ENCODE peak calls at places on chromosomes 1 and 21, in eight cellular contexts. Z, K, D, I, J, A, F and N are unnamed samples.

GRCh38 chr1:205066221-205066818 is 17.9 kb downstream of the TMEM81 start:
- DNase-seq in D (no peak), K (no peak), J (no peak), I (peak), A (no peak), Z (no peak), F (no peak), N (peak)

GRCh38 chr1:163914785-163915413 is 593.1 kb downstream of the NUF2 start:
- DNase-seq in J (no peak), A (no peak), F (no peak), D (no peak), K (no peak), I (no peak), Z (no peak), N (no peak)

GRCh38 chr1:220803401-220804201 is 16.9 kb downstream of the MTARC1 start:
- DNase-seq in A (no peak), J (peak), Z (peak), I (no peak), F (peak), K (no peak), D (peak), N (peak)

GRCh38 chr1:192951961-192952460 is 107.1 kb downstream of the UCHL5 start:
- DNase-seq in I (peak), Z (no peak), D (peak), F (no peak), J (peak), K (peak), A (peak), N (peak)

GRCh38 chr1:68454534-68454933 is 4.8 kb upstream of the RPE65 start:
- DNase-seq in J (no peak), K (no peak), D (no peak), A (no peak), I (no peak), Z (peak), F (no peak), N (no peak)

GRCh38 chr1:214552174-214552608 is 789 bp upstream of the PTPN14 start:
- DNase-seq in D (peak), Z (peak), A (no peak), K (peak), F (no peak), J (peak), I (peak), N (peak)

GRCh38 chr1:41431490-41432350 is 52.8 kb downstream of the EDN2 start:
- DNase-seq in D (no peak), F (no peak), I (no peak), A (no peak), J (no peak), K (no peak), Z (no peak), N (no peak)

GRCh38 chr1:112934562-112934952 is 21.4 kb downstream of the SLC16A1 start:
- DNase-seq in I (no peak), K (peak), F (no peak), Z (no peak), D (no peak), A (no peak), J (no peak), N (no peak)

GRCh38 chr1:31040038-31040437 is 25.5 kb downstream of the PUM1 start:
- DNase-seq in K (no peak), A (no peak), J (no peak), Z (no peak), I (no peak), F (no peak), D (no peak), N (no peak)

GRCh38 chr1:187476671-187477070 is 647.9 kb downstream of the PLA2G4A start:
- DNase-seq in Z (peak), J (no peak), K (no peak), A (no peak), F (no peak), D (peak), I (no peak), N (peak)

GRCh38 chr1:225544283-225544682 is 108.6 kb downstream of the ENAH start:
- DNase-seq in D (no peak), I (no peak), J (no peak), Z (no peak), F (no peak), K (no peak), A (no peak), N (no peak)

GRCh38 chr1:184075040-184076029 is 23.8 kb downstream of the TSEN15 start:
- DNase-seq in K (peak), A (peak), I (peak), J (peak), F (peak), Z (peak), D (peak), N (peak)

GRCh38 chr1:205423248-205423647 is 1.4 kb upstream of the LEMD1 start:
- DNase-seq in J (no peak), K (no peak), F (no peak), A (no peak), I (no peak), D (no peak), Z (no peak), N (no peak)

GRCh38 chr1:8443558-8444194 is 125.8 kb downstream of the SLC45A1 start:
- DNase-seq in F (no peak), J (no peak), I (no peak), D (peak), K (no peak), Z (peak), A (no peak), N (no peak)

GRCh38 chr21:28521932-28522826 is 470.5 kb downstream of the LTN1 start:
- DNase-seq in A (peak), K (peak), I (no peak), Z (peak), F (peak), J (peak), D (peak), N (peak)

GRCh38 chr1:226662704-226663326 is 76.3 kb downstream of the ITPKB start:
- DNase-seq in A (peak), F (no peak), Z (no peak), I (peak), D (peak), J (peak), K (peak), N (peak)

GRCh38 chr1:232322162-232322734 is 307.7 kb downstream of the SIPA1L2 start:
- DNase-seq in A (no peak), K (no peak), Z (no peak), F (no peak), J (no peak), D (no peak), I (no peak), N (no peak)

GRCh38 chr1:14549897-14550635 is 48.4 kb upstream of the KAZN start:
- DNase-seq in J (no peak), K (no peak), Z (peak), I (no peak), D (no peak), A (no peak), F (no peak), N (no peak)

GRCh38 chr1:66244429-66244828 is 289.5 kb upstream of the SGIP1 start:
- DNase-seq in F (no peak), J (peak), Z (no peak), D (no peak), I (no peak), A (no peak), K (peak), N (peak)

GRCh38 chr1:182163821-182164223 is 102.3 kb upstream of the ZNF648 start:
- DNase-seq in D (no peak), F (no peak), Z (no peak), J (no peak), I (peak), A (no peak), K (no peak), N (no peak)

GRCh38 chr1:36737767-36738166 is 255.1 kb upstream of the CSF3R start:
- DNase-seq in F (no peak), J (no peak), Z (no peak), A (no peak), I (peak), D (no peak), K (no peak), N (no peak)

GRCh38 chr1:28773105-28773504 is 36.4 kb downstream of the YTHDF2 start:
- DNase-seq in F (no peak), Z (no peak), K (no peak), A (no peak), J (no peak), D (no peak), I (peak), N (no peak)

GRCh38 chr21:40471103-40471502 is 375.9 kb downstream of the DSCAM start:
- DNase-seq in J (no peak), I (no peak), D (no peak), K (peak), A (no peak), Z (no peak), F (no peak), N (no peak)

GRCh38 chr1:54475357-54476230 is 69.4 kb upstream of the SSBP3 start:
- DNase-seq in I (no peak), J (no peak), K (no peak), F (peak), Z (peak), D (no peak), A (no peak), N (no peak)

GRCh38 chr1:104463126-104463697 is 713.5 kb downstream of the AMY1C start:
- DNase-seq in A (no peak), J (no peak), K (no peak), Z (no peak), I (no peak), D (no peak), F (no peak), N (no peak)

GRCh38 chr1:14822996-14823395 is 224.5 kb downstream of the KAZN start:
- DNase-seq in J (no peak), Z (no peak), K (no peak), D (no peak), A (no peak), F (no peak), I (no peak), N (no peak)

GRCh38 chr1:60916926-60917325 is 165.4 kb upstream of the NFIA start:
- DNase-seq in J (no peak), Z (no peak), K (no peak), D (no peak), F (no peak), A (no peak), I (no peak), N (no peak)

GRCh38 chr1:30191154-30191702 is 532.2 kb downstream of the MATN1 start:
- DNase-seq in D (peak), F (peak), I (no peak), K (peak), A (peak), Z (peak), J (peak), N (peak)

GRCh38 chr1:33710989-33711388 is 152.9 kb upstream of the HMGB4 start:
- DNase-seq in A (peak), J (no peak), F (no peak), Z (no peak), I (no peak), K (peak), D (no peak), N (no peak)

GRCh38 chr1:234533034-234533571 is 54.1 kb upstream of the TARBP1 start:
- DNase-seq in I (peak), A (peak), Z (no peak), K (peak), F (no peak), J (peak), D (peak), N (peak)

GRCh38 chr1:162023181-162023546 is 505 bp downstream of the OLFML2B start:
- DNase-seq in F (no peak), J (no peak), A (no peak), Z (no peak), K (no peak), D (no peak), I (no peak), N (no peak)

GRCh38 chr1:213761845-213762407 is 225.8 kb upstream of the PROX1 start:
- DNase-seq in K (no peak), Z (peak), D (no peak), A (no peak), F (peak), I (no peak), J (no peak), N (peak)

GRCh38 chr1:40161888-40162397 is 756 bp downstream of the RLF start:
- DNase-seq in K (no peak), D (peak), I (no peak), A (no peak), F (no peak), Z (no peak), J (peak), N (no peak)
- TF ChIP-seq CTCF in K (no peak), D (no peak), I (no peak), A (no peak), F (peak), Z (no peak), J (peak), N (no peak)

GRCh38 chr21:18893411-18893810 is 489.8 kb upstream of the TMPRSS15 start:
- DNase-seq in J (no peak), K (no peak), F (no peak), I (no peak), Z (no peak), A (no peak), D (no peak), N (no peak)
- TF ChIP-seq CTCF in J (no peak), K (no peak), F (no peak), I (no peak), Z (no peak), A (no peak), D (no peak), N (no peak)

GRCh38 chr1:153293847-153294246 is 18.9 kb downstream of the PGLYRP3 start:
- DNase-seq in J (no peak), D (no peak), I (no peak), Z (no peak), A (no peak), F (peak), K (no peak), N (no peak)

GRCh38 chr1:153292185-153292584 is 20.6 kb downstream of the PGLYRP3 start:
- DNase-seq in I (no peak), D (no peak), Z (no peak), J (no peak), F (no peak), K (no peak), A (no peak), N (no peak)

GRCh38 chr1:153293480-153293775 is 19.3 kb downstream of the PGLYRP3 start:
- DNase-seq in K (no peak), Z (no peak), J (no peak), I (no peak), A (no peak), F (no peak), D (no peak), N (no peak)

GRCh38 chr1:153291514-153291913 is 21.2 kb downstream of the PGLYRP3 start:
- DNase-seq in J (no peak), F (no peak), Z (no peak), D (no peak), K (no peak), A (no peak), I (no peak), N (no peak)

GRCh38 chr1:153292740-153293479 is 19.8 kb downstream of the PGLYRP3 start:
- DNase-seq in A (no peak), F (no peak), J (no peak), Z (peak), D (no peak), K (no peak), I (no peak), N (no peak)
- TF ChIP-seq CTCF in A (no peak), F (no peak), J (no peak), Z (peak), D (no peak), K (no peak), I (no peak), N (no peak)

GRCh38 chr1:150069923-150070322 is 2.3 kb downstream of the VPS45 start:
- DNase-seq in D (no peak), Z (no peak), F (no peak), J (no peak), A (no peak), K (no peak), I (no peak), N (no peak)

GRCh38 chr1:150066838-150067183 is 765 bp upstream of the VPS45 start:
- DNase-seq in K (no peak), F (peak), I (no peak), D (no peak), A (no peak), Z (peak), J (no peak), N (no peak)

GRCh38 chr1:150065184-150065871 is 2.2 kb upstream of the VPS45 start:
- DNase-seq in J (peak), K (peak), Z (no peak), A (peak), D (peak), I (no peak), F (no peak), N (peak)

GRCh38 chr1:150066328-150066727 is 1.2 kb upstream of the VPS45 start:
- DNase-seq in I (no peak), K (no peak), D (no peak), Z (no peak), A (no peak), J (no peak), F (no peak), N (no peak)

GRCh38 chr1:150067184-150068182 is at the start of gene VPS45:
- DNase-seq in K (peak), F (peak), A (peak), Z (peak), J (peak), I (peak), D (peak), N (peak)
- TF ChIP-seq CTCF in K (peak), F (peak), A (no peak), Z (peak), J (peak), I (no peak), D (no peak), N (no peak)

GRCh38 chr1:243712890-243713425 is 137.1 kb downstream of the AKT3 start:
- DNase-seq in A (no peak), F (no peak), I (no peak), D (no peak), K (peak), Z (no peak), J (no peak), N (no peak)
- TF ChIP-seq CTCF in A (peak), F (no peak), I (no peak), D (peak), K (peak), Z (peak), J (peak), N (peak)

DNA sequence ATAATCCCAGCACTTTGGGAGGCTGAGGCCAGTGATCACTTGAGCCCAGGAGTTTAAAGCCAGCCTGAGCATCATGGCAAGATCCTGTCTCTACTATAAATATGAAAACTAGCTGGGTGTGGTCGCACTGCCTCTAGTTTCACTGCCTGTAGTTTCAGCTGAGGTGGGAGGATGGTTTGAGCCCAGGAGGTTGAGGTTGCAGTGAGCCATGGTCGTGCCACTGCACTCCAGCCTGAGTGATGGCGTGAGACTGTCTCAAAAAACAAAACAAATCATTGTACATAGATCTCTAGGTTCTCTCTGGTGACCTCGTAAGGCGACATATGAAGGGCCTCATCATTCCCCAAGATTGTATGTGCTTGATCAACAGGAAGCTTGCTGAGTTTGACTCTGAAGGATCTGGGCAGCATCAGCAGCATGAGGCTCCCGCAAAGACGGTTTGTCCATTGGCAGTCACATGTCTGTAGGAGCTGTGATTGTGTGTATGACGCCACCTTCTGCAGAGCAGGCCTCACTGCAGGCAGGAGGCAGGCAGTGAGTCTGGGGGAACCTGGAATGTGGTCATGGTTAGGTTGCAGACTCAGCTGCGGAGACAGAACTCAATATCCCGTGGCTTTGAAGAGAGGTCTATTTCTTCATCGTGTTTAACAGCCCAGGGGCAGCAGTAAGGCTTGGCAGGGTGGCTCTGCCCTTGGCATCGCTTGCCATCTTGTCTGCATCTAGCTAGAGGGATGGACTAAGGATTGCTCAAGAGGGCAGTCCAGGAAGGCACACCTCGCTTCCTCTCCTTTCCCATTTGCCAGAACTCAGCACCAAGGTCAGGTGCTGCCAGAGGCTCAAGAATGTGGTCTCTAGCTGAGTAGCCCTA is 13.9 kb downstream of the ATP5PO start:
- DNase-seq in K (peak), A (peak), Z (peak), F (peak), J (peak), D (peak), I (peak), N (peak)
- TF ChIP-seq CTCF in K (peak), A (peak), Z (peak), F (peak), J (peak), D (peak), I (no peak), N (peak)

DNA sequence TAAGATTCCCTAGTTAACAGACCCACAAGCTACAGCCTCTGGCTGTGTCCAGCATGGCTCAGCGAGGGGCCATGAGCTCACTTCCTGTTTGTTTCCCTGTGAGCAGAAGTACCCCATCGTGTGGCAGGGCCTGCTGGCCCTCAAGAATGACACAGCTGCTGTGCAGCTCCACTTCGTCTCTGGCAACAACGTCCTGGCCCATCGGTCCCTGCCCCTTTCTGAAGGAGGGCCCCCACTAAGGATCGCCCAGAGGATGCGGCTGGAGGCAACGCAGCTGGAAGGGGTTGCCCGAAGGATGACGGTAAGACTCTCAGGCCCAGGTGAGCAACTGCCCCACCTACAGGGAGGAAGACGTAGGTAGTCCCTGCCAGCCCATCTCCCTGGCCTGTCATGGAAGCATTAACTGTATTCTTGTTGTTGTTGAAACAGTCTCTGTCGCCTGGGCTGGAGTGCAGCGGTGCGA is 38.2 kb downstream of the ZBTB17 start:
- DNase-seq in J (peak), D (peak), F (no peak), Z (peak), A (no peak), K (peak), I (peak), N (peak)
- TF ChIP-seq CTCF in J (peak), D (peak), F (peak), Z (peak), A (peak), K (peak), I (no peak), N (no peak)

GRCh38 chr21:46022551-46023107 is 41.1 kb downstream of the COL6A1 start:
- DNase-seq in A (no peak), F (no peak), J (no peak), Z (no peak), I (peak), D (no peak), K (no peak), N (no peak)
- TF ChIP-seq CTCF in A (no peak), F (no peak), J (peak), Z (no peak), I (no peak), D (no peak), K (no peak), N (no peak)

GRCh38 chr1:228471154-228471761 is 15.9 kb upstream of the RNF187 start:
- DNase-seq in Z (no peak), A (no peak), F (no peak), K (no peak), D (no peak), I (no peak), J (no peak), N (no peak)

GRCh38 chr1:228474507-228474906 is 12.7 kb upstream of the RNF187 start:
- DNase-seq in J (no peak), Z (peak), D (no peak), F (no peak), A (no peak), I (no peak), K (no peak), N (no peak)

GRCh38 chr1:228472655-228473054 is 14.5 kb upstream of the RNF187 start:
- DNase-seq in A (no peak), D (peak), Z (no peak), F (no peak), K (peak), J (no peak), I (no peak), N (no peak)

GRCh38 chr1:228469413-228470162 is 17.6 kb upstream of the RNF187 start:
- DNase-seq in K (no peak), F (no peak), J (no peak), A (no peak), Z (peak), D (no peak), I (no peak), N (no peak)

GRCh38 chr1:228471762-228472398 is 15.3 kb upstream of the RNF187 start:
- DNase-seq in J (peak), K (no peak), F (peak), A (no peak), I (no peak), D (peak), Z (peak), N (peak)
- TF ChIP-seq CTCF in J (peak), K (peak), F (peak), A (peak), I (no peak), D (peak), Z (peak), N (peak)